ENCODE peak calls at places on chromosomes 13 and 19, in eight cellular contexts. G is tibial artery, Z is tibial nerve, R is RWPE2, W is cardiac fibroblast, J is heart left ventricle, B is astrocyte of the spinal cord, T is foreskin fibroblast. U is an unnamed sample.

GRCh38 chr19:47406711-47407416 is 12.5 kb downstream of the MEIS3 start:
- DNase-seq in T (no peak), R (no peak), J (no peak), B (no peak), G (no peak), W (no peak), Z (no peak), U (no peak)

GRCh38 chr19:1041835-1042685 is 2.2 kb downstream of the ABCA7 start:
- DNase-seq in T (no peak), G (no peak), J (no peak), B (no peak), R (peak; percentile 45), Z (no peak), W (no peak), U (no peak)

GRCh38 chr19:751501-752341 is 809 bp downstream of the MISP start:
- DNase-seq in B (peak; percentile 81), W (peak; percentile 80), J (no peak), G (no peak), R (no peak), T (peak; percentile 88), Z (no peak), U (no peak)

GRCh38 chr19:10402441-10403038 is 802 bp downstream of the CDC37 start:
- DNase-seq in G (no peak), J (peak; percentile 69), Z (no peak), W (peak; percentile 52), T (no peak), B (no peak), R (no peak), U (no peak)

GRCh38 chr19:8654591-8655339 is 24.3 kb downstream of the NFILZ start:
- DNase-seq in R (no peak), B (peak; percentile 35), T (peak; percentile 14), W (peak; percentile 50), Z (no peak), G (peak; percentile 27), J (peak; percentile 27), U (no peak)

GRCh38 chr13:99326012-99326411 is 18.8 kb upstream of the GPR183 start:
- DNase-seq in J (no peak), T (no peak), B (no peak), G (no peak), Z (no peak), W (no peak), R (no peak), U (no peak)

GRCh38 chr13:51342706-51343105 is 3.2 kb downstream of the SERPINE3 start:
- DNase-seq in B (no peak), T (peak; percentile 54), Z (no peak), R (no peak), G (no peak), J (no peak), W (peak; percentile 41), U (no peak)

GRCh38 chr19:3186377-3186688 is 603 bp downstream of the NCLN start:
- DNase-seq in G (no peak), T (peak; percentile 4), J (no peak), W (no peak), B (no peak), R (no peak), Z (no peak), U (no peak)

GRCh38 chr13:107743983-107744382 is 471.4 kb downstream of the LIG4 start:
- DNase-seq in T (peak; percentile 1), W (peak; percentile 35), R (no peak), J (no peak), G (no peak), Z (no peak), B (peak; percentile 61), U (no peak)

GRCh38 chr19:32570081-32570785 is 10.8 kb upstream of the PDCD5 start:
- DNase-seq in G (peak; percentile 35), R (no peak), W (peak; percentile 71), T (peak; percentile 60), B (peak; percentile 50), Z (peak; percentile 36), J (peak; percentile 19), U (peak; percentile 26)

GRCh38 chr19:17522988-17523872 is 11.8 kb downstream of the PGLS start:
- DNase-seq in G (peak; percentile 66), T (no peak), R (no peak), Z (peak; percentile 47), W (no peak), B (no peak), J (peak; percentile 57), U (no peak)

GRCh38 chr13:112012004-112012704 is 54.8 kb upstream of the SOX1 start:
- DNase-seq in Z (no peak), T (no peak), G (no peak), R (no peak), W (no peak), B (no peak), J (no peak), U (no peak)

GRCh38 chr13:43663474-43664090 is 123.2 kb downstream of the ENOX1 start:
- DNase-seq in T (peak; percentile 21), J (no peak), B (peak; percentile 29), W (peak; percentile 7), G (no peak), Z (no peak), R (no peak), U (peak; percentile 0)

GRCh38 chr19:35828694-35829301 is 16.2 kb upstream of the PRODH2 start:
- DNase-seq in R (no peak), J (peak; percentile 39), T (peak; percentile 52), G (peak; percentile 51), W (peak; percentile 68), B (peak; percentile 59), Z (peak; percentile 59), U (peak; percentile 53)

GRCh38 chr13:66489172-66489571 is 741.0 kb downstream of the PCDH9 start:
- DNase-seq in B (no peak), G (no peak), R (no peak), Z (no peak), W (no peak), T (no peak), J (no peak), U (no peak)

GRCh38 chr19:46000497-46001246 is 5.4 kb downstream of the CCDC61 start:
- DNase-seq in W (no peak), Z (no peak), J (no peak), T (no peak), G (no peak), B (no peak), R (no peak), U (no peak)

GRCh38 chr13:20492641-20493040 is 33.0 kb downstream of the CRYL1 start:
- DNase-seq in Z (no peak), J (no peak), W (peak; percentile 33), B (no peak), T (peak; percentile 23), G (no peak), R (no peak), U (peak; percentile 11)

GRCh38 chr13:21813110-21813509 is 142.2 kb downstream of the FGF9 start:
- DNase-seq in R (no peak), T (no peak), Z (no peak), W (no peak), J (no peak), B (no peak), G (no peak), U (no peak)
- H3K4me3 ChIP-seq in R (no peak overlapping the region), T (no peak overlapping the region), Z (no peak overlapping the region), W (no peak overlapping the region), J (no peak overlapping the region), B (no peak overlapping the region), G (no peak overlapping the region), U (no peak overlapping the region)

GRCh38 chr13:94662274-94662945 is 49.9 kb downstream of the SOX21 start:
- DNase-seq in Z (no peak), T (no peak), J (no peak), G (no peak), B (no peak), R (no peak), W (no peak), U (no peak)

GRCh38 chr13:94658926-94659649 is 53.3 kb downstream of the SOX21 start:
- DNase-seq in R (no peak), T (no peak), G (no peak), Z (no peak), W (no peak), B (no peak), J (no peak), U (no peak)

GRCh38 chr13:94661396-94661795 is 50.9 kb downstream of the SOX21 start:
- DNase-seq in R (no peak), T (no peak), B (no peak), G (no peak), W (no peak), J (no peak), Z (no peak), U (no peak)

GRCh38 chr13:94657167-94657566 is 55.2 kb downstream of the SOX21 start:
- DNase-seq in Z (no peak), R (no peak), G (no peak), J (no peak), B (no peak), T (no peak), W (peak; percentile 15), U (no peak)

DNA sequence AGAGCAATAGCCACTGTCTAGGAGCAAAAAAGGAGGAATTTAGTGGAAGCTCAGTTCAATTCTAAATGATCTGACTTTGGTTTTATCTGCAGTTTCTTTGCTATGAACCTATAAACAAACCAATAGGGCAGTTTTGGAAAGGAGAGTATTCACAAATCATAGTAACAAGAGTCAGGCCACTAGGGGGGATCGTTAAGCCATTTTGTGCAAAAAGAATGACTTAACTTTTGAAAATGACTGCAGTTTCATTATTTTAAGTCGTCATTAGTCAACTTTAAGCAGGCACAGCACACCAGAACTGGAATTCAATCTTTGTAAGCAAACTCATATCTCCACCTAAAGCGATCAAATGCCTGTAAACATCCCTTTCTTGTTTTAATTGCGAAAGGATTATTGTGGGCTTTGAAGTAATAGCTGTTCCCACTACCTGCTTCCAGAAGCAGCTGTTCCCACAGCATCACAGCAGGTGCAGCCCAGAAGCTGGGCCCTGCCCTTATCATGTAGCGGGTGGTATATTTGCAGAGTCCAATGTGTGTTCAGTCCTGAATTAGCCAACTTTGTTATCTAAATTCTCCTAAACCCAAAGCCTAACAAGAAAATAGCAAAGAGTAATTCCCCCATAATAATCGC is 51.5 kb downstream of the SOX21 start:
- DNase-seq in J (no peak), T (no peak), W (peak; percentile 35), R (no peak), G (no peak), B (peak; percentile 34), Z (no peak), U (peak; percentile 12)
- TF ChIP-seq CTCF in J (no peak), T (peak; percentile 40), W (peak; percentile 20), R (peak; percentile 46), G (no peak), B (peak; percentile 39), Z (peak; percentile 26), U (peak; percentile 49)

GRCh38 chr19:15864824-15865223 is 33.0 kb downstream of the CYP4F2 start:
- DNase-seq in B (no peak), Z (no peak), T (no peak), W (no peak), R (no peak), J (no peak), G (no peak), U (no peak)
- H3K4me3 ChIP-seq in B (no peak overlapping the region), Z (no peak overlapping the region), T (no peak overlapping the region), W (no peak overlapping the region), R (no peak overlapping the region), J (no peak overlapping the region), G (no peak overlapping the region), U (no peak overlapping the region)

GRCh38 chr13:30257433-30258099 is 49.8 kb downstream of the KATNAL1 start:
- DNase-seq in Z (no peak), W (no peak), B (peak; percentile 49), J (no peak), T (no peak), R (no peak), G (no peak), U (peak; percentile 13)

GRCh38 chr13:30256713-30257432 is 50.5 kb downstream of the KATNAL1 start:
- DNase-seq in B (no peak), J (no peak), T (no peak), Z (no peak), R (no peak), W (peak; percentile 29), G (no peak), U (no peak)

GRCh38 chr13:30253830-30254229 is 53.5 kb downstream of the KATNAL1 start:
- DNase-seq in J (no peak), G (no peak), W (no peak), B (peak; percentile 29), R (no peak), Z (no peak), T (no peak), U (no peak)

GRCh38 chr13:30255696-30256095 is 51.7 kb downstream of the KATNAL1 start:
- DNase-seq in Z (no peak), T (no peak), W (peak; percentile 13), J (no peak), G (no peak), B (no peak), R (no peak), U (no peak)
- TF ChIP-seq CTCF in Z (no peak), T (no peak), W (no peak), J (peak; percentile 11), G (no peak), B (no peak), R (peak; percentile 37), U (no peak)